ENCODE peak calls at places on chromosomes 11 and 22, in five cellular contexts. K is suprapubic skin, D is SK-N-SH, W is K562, T is transverse colon. V is an unnamed sample.
A peak's percentile ranks its signal among the peaks of the same experiment; 100 is the strongest.

GRCh38 chr11:47869548-47870393 is 21.6 kb upstream of the NUP160 start:
- DNase-seq in K (no peak), T (no peak), W (no peak), D (no peak), V (no peak)

GRCh38 chr11:68798221-68798813 is 43.4 kb downstream of the CPT1A start:
- DNase-seq in K (no peak), D (peak; percentile 72), W (peak; percentile 49), T (peak; percentile 34), V (no peak)

GRCh38 chr11:15745266-15745665 is 611.1 kb downstream of the SOX6 start:
- DNase-seq in D (no peak), K (no peak), W (no peak), T (no peak), V (no peak)

GRCh38 chr22:28442951-28443876 is 236.4 kb downstream of the TTC28 start:
- DNase-seq in W (no peak), D (peak; percentile 66), T (peak; percentile 68), K (no peak), V (peak; percentile 84)

GRCh38 chr11:5102246-5102645 is 32.9 kb downstream of the OR52E1 start:
- DNase-seq in T (no peak), W (no peak), K (no peak), D (no peak), V (no peak)

GRCh38 chr22:50199836-50200332 is 927 bp upstream of the SELENOO start:
- DNase-seq in D (peak; percentile 65), W (no peak), K (no peak), T (no peak), V (no peak)

GRCh38 chr22:23256986-23257888 is 76.9 kb downstream of the BCR start:
- DNase-seq in D (no peak), K (peak; percentile 83), T (peak; percentile 64), W (peak; percentile 57), V (peak; percentile 80)

GRCh38 chr11:65537296-65537597 is 12.4 kb downstream of the SCYL1 start:
- DNase-seq in D (no peak), T (no peak), W (no peak), K (no peak), V (no peak)

GRCh38 chr11:86034710-86035109 is 34.2 kb downstream of the PICALM start:
- DNase-seq in T (no peak), D (no peak), K (no peak), W (no peak), V (no peak)

GRCh38 chr11:64294665-64295289 is 3.7 kb downstream of the KCNK4 start:
- DNase-seq in K (no peak), T (no peak), D (no peak), W (no peak), V (no peak)

GRCh38 chr11:68342459-68343158 is 30.2 kb downstream of the LRP5 start:
- DNase-seq in W (no peak), K (no peak), D (peak; percentile 47), T (no peak), V (no peak)

GRCh38 chr11:78655561-78655960 is 80.9 kb upstream of the NARS2 start:
- DNase-seq in T (no peak), K (no peak), D (no peak), W (no peak), V (no peak)

GRCh38 chr22:26656896-26657851 is at the start of gene MIAT:
- DNase-seq in K (no peak), D (peak; percentile 84), T (peak; percentile 64), W (peak; percentile 26), V (no peak)

GRCh38 chr11:134033276-134033675 is 35.6 kb upstream of the JAM3 start:
- DNase-seq in W (no peak), K (no peak), D (no peak), T (no peak), V (no peak)

GRCh38 chr22:37674951-37675929 is at the start of gene LGALS1:
- DNase-seq in D (peak; percentile 84), K (peak; percentile 98), W (peak; percentile 92), T (peak; percentile 95), V (peak; percentile 99)

GRCh38 chr11:3942160-3942955 is 86.9 kb downstream of the STIM1 start:
- DNase-seq in T (no peak), W (no peak), D (no peak), K (no peak), V (no peak)

GRCh38 chr11:42524534-42525227 is 787.1 kb upstream of the API5 start:
- DNase-seq in D (peak; percentile 50), W (peak; percentile 7), K (peak; percentile 56), T (peak; percentile 28), V (peak; percentile 55)

GRCh38 chr11:11450744-11451362 is 97.8 kb upstream of the CSNK2A3 start:
- DNase-seq in D (no peak), T (no peak), K (no peak), W (no peak), V (no peak)

GRCh38 chr11:125347261-125347585 is 148.8 kb downstream of the FEZ1 start:
- DNase-seq in T (no peak), D (no peak), W (no peak), K (no peak), V (no peak)

GRCh38 chr22:47558828-47559700 is 796.6 kb downstream of the TBC1D22A start:
- DNase-seq in K (no peak), T (no peak), D (no peak), W (no peak), V (no peak)

GRCh38 chr11:19597194-19597593 is 115.4 kb upstream of the NAV2 start:
- DNase-seq in D (peak; percentile 37), K (no peak), W (no peak), T (no peak), V (no peak)

GRCh38 chr11:121157756-121158155 is 56.7 kb downstream of the TECTA start:
- DNase-seq in D (no peak), W (no peak), K (no peak), T (no peak), V (no peak)

GRCh38 chr11:84398017-84398626 is 1112.0 kb upstream of the CCDC90B start:
- DNase-seq in D (peak; percentile 28), W (no peak), K (no peak), T (no peak), V (no peak)

GRCh38 chr11:129259950-129260349 is 67.8 kb upstream of the ARHGAP32 start:
- DNase-seq in K (no peak), T (no peak), W (no peak), D (no peak), V (no peak)

GRCh38 chr11:119880143-119880542 is 151.1 kb upstream of the NECTIN1 start:
- DNase-seq in D (no peak), W (no peak), T (no peak), K (no peak), V (no peak)

GRCh38 chr22:37109242-37109917 is at the start of gene TMPRSS6:
- DNase-seq in D (no peak), T (no peak), K (no peak), W (no peak), V (no peak)

GRCh38 chr11:3832816-3833215 is 7.9 kb downstream of the RHOG start:
- DNase-seq in K (no peak), T (no peak), D (no peak), W (no peak), V (no peak)

GRCh38 chr22:43555561-43556515 is 144.0 kb downstream of the MPPED1 start:
- DNase-seq in W (no peak), K (no peak), T (no peak), D (no peak), V (peak; percentile 32)

GRCh38 chr11:123430736-123431356 is 777 bp downstream of the GRAMD1B start:
- DNase-seq in D (no peak), W (no peak), K (peak; percentile 72), T (peak; percentile 72), V (peak; percentile 78)

GRCh38 chr11:5696210-5696609 is 6.6 kb downstream of the TRIM22 start:
- DNase-seq in D (no peak), W (no peak), T (no peak), K (no peak), V (no peak)

GRCh38 chr22:45526263-45526662 is 23.6 kb downstream of the FBLN1 start:
- DNase-seq in D (no peak), T (no peak), K (no peak), W (no peak), V (peak; percentile 85)

GRCh38 chr22:45525480-45525879 is 22.8 kb downstream of the FBLN1 start:
- DNase-seq in D (no peak), K (no peak), W (no peak), T (no peak), V (no peak)

GRCh38 chr22:45527456-45527855 is 24.8 kb downstream of the FBLN1 start:
- DNase-seq in T (no peak), D (no peak), K (no peak), W (no peak), V (no peak)

GRCh38 chr22:45528046-45528445 is 25.4 kb downstream of the FBLN1 start:
- DNase-seq in D (no peak), T (no peak), W (no peak), K (no peak), V (no peak)

GRCh38 chr22:45526768-45527360 is 24.2 kb downstream of the FBLN1 start:
- DNase-seq in K (no peak), T (no peak), D (no peak), W (no peak), V (peak; percentile 86)
- TF ChIP-seq EP300 in K (peak; percentile 94), T (no peak), D (no peak), W (no peak), V (no peak)

GRCh38 chr22:25367756-25368155 is 148.3 kb downstream of the CRYBB2 start:
- DNase-seq in K (no peak), W (no peak), T (no peak), D (no peak), V (no peak)
- H3K4me3 ChIP-seq in K (no peak overlapping the region), W (no peak overlapping the region), T (no peak overlapping the region), D (no peak overlapping the region), V (no peak overlapping the region)

DNA sequence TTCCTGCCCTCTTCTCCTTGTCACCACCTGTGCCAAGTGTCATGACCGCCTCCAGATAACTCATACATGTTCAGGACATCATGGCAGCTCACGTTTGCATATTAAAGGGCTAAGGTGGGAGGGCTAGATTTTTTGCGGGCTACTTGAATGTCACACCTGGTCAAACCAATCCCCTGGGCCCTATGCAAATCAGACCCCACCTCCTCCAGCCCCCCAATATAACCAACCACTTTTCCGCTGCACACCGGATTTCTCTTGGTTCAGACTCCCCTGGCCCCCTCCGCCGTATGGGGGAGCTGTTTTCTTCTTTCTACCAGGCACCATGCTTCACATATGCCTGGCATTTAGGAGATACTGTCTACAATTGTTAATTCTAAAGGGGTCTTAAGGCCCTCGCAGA is 12.6 kb downstream of the UPB1 start:
- DNase-seq in T (no peak), W (no peak), D (no peak), K (no peak), V (no peak)
- TF ChIP-seq CTCF in T (no peak), W (peak; percentile 6), D (no peak), K (no peak), V (no peak)

DNA sequence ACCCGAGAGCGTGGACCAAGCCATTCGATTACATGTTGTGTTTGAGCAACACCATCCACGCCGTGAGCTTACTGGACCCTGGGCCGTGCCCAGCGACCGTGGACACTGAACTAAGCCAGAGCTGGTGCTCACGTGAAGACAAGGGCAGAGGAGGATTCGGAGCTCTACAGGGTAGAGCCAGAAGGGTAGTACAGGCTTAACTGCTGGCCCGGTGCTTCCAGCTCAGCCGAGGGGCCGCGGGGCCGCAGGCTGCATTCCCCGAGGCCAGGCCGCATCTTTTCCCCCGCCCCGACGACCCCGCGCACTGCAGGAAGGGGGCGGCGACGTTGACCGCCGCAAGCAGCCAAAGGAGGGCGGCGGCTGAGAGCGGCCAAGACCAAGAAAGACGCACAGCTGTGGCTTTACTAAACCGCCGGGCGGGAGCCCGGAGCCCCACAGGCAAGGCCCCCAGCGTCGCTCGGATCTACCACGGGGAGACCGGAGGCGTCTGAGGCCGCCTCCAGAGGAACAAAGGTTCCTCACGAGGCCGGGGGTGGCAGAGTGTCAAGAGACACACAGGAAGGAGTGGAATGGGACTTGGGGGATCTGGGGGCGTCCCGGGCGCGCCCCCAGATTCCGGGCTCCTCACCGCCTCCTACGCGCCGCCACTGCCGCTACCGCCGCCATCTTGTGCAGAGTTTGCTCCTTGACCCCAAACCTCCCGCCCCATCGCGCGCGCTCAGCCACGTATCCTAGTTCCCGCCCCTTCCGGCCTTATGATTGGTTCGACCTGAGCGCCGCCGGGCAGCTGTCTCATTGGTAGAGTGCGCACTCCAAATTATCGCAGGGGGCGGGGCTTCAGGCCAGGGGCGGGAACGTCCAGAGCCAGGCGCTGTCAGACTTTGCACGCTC is at the start of gene GANAB:
- DNase-seq in W (peak; percentile 100), T (peak; percentile 100), D (peak; percentile 99), K (peak; percentile 100), V (peak; percentile 100)
- TF ChIP-seq EP300 in W (peak; percentile 12), T (no peak), D (no peak), K (no peak), V (no peak)

V was measured in sigmoid colon.